ENCODE peak calls at places on chromosomes 6 and 20, in ten cellular contexts. C, B, M, J, Q, Y, H, O, N and R are unnamed samples.

GRCh38 chr6:49676671-49677281 is 36.6 kb downstream of the CRISP2 start:
- DNase-seq in C (no peak), B (no peak), M (no peak), J (no peak), Q (no peak), Y (peak), H (no peak), O (no peak), N (no peak), R (no peak)

GRCh38 chr20:32858189-32858588 is 534 bp upstream of the EFCAB8 start:
- DNase-seq in C (peak), B (no peak), M (no peak), J (no peak), Q (no peak), Y (no peak), H (no peak), O (no peak), N (no peak), R (no peak)

GRCh38 chr6:144334150-144334708 is 49.1 kb downstream of the UTRN start:
- DNase-seq in C (no peak), B (no peak), M (no peak), J (no peak), Q (peak), Y (no peak), H (peak), O (no peak), N (no peak), R (peak)

GRCh38 chr6:15063253-15063853 is 182.5 kb upstream of the JARID2 start:
- DNase-seq in C (no peak), B (no peak), M (no peak), J (no peak), Q (no peak), Y (peak), H (no peak), O (peak), N (no peak), R (no peak)

GRCh38 chr6:158621694-158622544 is 22.6 kb downstream of the DYNLT1 start:
- DNase-seq in C (no peak), B (no peak), M (no peak), J (no peak), Q (no peak), Y (no peak), H (no peak), O (no peak), N (peak), R (peak)

GRCh38 chr6:17341117-17341805 is 52.1 kb upstream of the CAP2 start:
- DNase-seq in C (no peak), B (no peak), M (no peak), J (no peak), Q (no peak), Y (no peak), H (no peak), O (no peak), N (no peak), R (no peak)

GRCh38 chr6:56377295-56377694 is 129.9 kb upstream of the COL21A1 start:
- DNase-seq in C (no peak), B (no peak), M (no peak), J (no peak), Q (no peak), Y (no peak), H (no peak), O (no peak), N (no peak), R (no peak)

GRCh38 chr6:36599791-36600209 is 5.6 kb downstream of the SRSF3 start:
- DNase-seq in C (no peak), B (peak), M (no peak), J (no peak), Q (no peak), Y (peak), H (peak), O (peak), N (no peak), R (no peak)

GRCh38 chr6:10425973-10426780 is 11.3 kb upstream of the TFAP2A start:
- DNase-seq in C (no peak), B (peak), M (no peak), J (peak), Q (no peak), Y (no peak), H (no peak), O (no peak), N (peak), R (no peak)

GRCh38 chr6:53066874-53067273 is 1.7 kb downstream of the FBXO9 start:
- DNase-seq in C (no peak), B (no peak), M (no peak), J (no peak), Q (no peak), Y (no peak), H (no peak), O (no peak), N (no peak), R (no peak)

GRCh38 chr20:46739441-46740213 is 30.2 kb downstream of the SLC2A10 start:
- DNase-seq in C (peak), B (no peak), M (peak), J (no peak), Q (no peak), Y (no peak), H (no peak), O (no peak), N (no peak), R (no peak)

GRCh38 chr20:46897471-46897870 is 2.8 kb downstream of the EYA2 start:
- DNase-seq in C (no peak), B (no peak), M (no peak), J (no peak), Q (no peak), Y (no peak), H (no peak), O (no peak), N (no peak), R (no peak)

GRCh38 chr20:58438970-58439808 is 50.2 kb downstream of the VAPB start:
- DNase-seq in C (no peak), B (no peak), M (no peak), J (no peak), Q (no peak), Y (no peak), H (no peak), O (no peak), N (no peak), R (no peak)

GRCh38 chr6:16334671-16335070 is 96.3 kb downstream of the GMPR start:
- DNase-seq in C (peak), B (no peak), M (peak), J (no peak), Q (no peak), Y (peak), H (no peak), O (peak), N (no peak), R (peak)

GRCh38 chr20:60137657-60138245 is 179.5 kb downstream of the CDH26 start:
- DNase-seq in C (no peak), B (peak), M (no peak), J (no peak), Q (no peak), Y (no peak), H (no peak), O (peak), N (no peak), R (peak)

GRCh38 chr20:51116765-51117686 is 94.1 kb upstream of the KCNG1 start:
- DNase-seq in C (no peak), B (no peak), M (peak), J (no peak), Q (no peak), Y (no peak), H (no peak), O (no peak), N (no peak), R (no peak)

GRCh38 chr20:11267131-11267761 is 593.4 kb upstream of the JAG1 start:
- DNase-seq in C (no peak), B (peak), M (peak), J (no peak), Q (no peak), Y (peak), H (no peak), O (peak), N (peak), R (peak)

GRCh38 chr6:24910331-24910849 is 25.4 kb downstream of the RIPOR2 start:
- DNase-seq in C (peak), B (peak), M (no peak), J (no peak), Q (no peak), Y (peak), H (no peak), O (no peak), N (no peak), R (no peak)
- TF ChIP-seq CTCF in C (no peak), B (peak), M (peak), J (no peak), Q (no peak), Y (no peak), H (peak), O (peak), N (peak), R (no peak)

DNA sequence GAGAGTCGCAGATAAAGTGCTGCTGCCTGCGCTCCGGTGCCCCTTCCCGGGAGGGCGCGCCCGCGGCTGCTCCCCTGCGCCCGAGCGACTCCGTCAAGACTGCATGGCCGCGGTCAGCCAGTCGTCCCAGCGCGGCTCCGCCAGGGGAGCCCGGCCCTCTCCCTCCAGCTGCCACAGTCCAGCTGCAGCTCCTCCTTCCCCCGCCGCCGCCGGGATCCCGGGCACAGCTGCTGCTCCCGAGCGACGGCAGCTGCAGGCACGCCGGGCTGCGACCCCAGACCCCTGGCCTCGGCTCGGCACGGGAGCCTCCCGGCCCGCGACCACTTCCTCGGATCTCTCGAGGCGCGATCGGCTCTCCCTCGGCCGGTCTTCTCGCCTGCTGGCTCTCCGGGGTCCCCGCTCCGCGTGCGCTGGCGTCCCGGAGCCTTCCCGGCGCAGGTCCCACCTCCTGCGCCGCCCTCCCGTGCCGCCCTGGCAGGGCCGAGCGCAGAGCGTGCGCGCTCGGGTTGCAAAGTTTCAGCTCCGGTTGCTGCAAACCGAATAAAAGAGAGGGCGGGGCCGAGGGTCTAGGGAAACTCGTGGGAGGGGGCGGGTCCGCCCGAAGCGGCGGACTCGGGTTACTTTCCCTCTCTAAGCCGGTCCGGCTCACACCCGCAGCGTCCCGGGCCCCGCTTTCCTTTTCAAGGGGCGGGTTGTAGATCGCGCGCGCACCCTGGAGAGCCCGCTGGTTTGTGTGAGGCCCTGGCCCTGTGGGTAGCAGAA is at the start of gene CNKSR3:
- DNase-seq in C (peak), B (peak), M (peak), J (peak), Q (no peak), Y (peak), H (no peak), O (peak), N (peak), R (peak)
- TF ChIP-seq CTCF in C (peak), B (peak), M (peak), J (peak), Q (no peak), Y (no peak), H (no peak), O (peak), N (no peak), R (no peak)

DNA sequence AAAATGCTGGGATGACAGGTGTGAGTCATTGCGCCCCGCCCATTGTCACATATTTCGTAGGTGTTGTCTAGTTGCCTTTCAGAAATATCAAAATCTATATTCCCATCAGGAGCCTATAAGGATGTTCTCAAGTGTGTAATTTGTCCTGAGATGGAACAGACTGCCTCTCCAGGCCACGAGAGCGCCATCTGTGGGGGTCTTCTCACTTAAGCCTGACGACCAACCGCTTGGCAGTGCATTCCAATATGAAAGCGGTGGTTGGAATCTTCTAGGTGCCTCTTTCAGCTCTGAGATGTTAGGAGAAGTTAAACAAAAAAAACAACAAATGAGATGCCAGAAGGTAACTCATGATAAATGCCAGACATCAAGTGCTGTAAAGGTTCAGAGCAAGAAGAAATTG is 488.5 kb downstream of the QKI start:
- DNase-seq in C (no peak), B (no peak), M (no peak), J (no peak), Q (no peak), Y (no peak), H (no peak), O (no peak), N (no peak), R (no peak)
- TF ChIP-seq CTCF in C (no peak), B (no peak), M (no peak), J (no peak), Q (no peak), Y (no peak), H (no peak), O (no peak), N (no peak), R (no peak)

DNA sequence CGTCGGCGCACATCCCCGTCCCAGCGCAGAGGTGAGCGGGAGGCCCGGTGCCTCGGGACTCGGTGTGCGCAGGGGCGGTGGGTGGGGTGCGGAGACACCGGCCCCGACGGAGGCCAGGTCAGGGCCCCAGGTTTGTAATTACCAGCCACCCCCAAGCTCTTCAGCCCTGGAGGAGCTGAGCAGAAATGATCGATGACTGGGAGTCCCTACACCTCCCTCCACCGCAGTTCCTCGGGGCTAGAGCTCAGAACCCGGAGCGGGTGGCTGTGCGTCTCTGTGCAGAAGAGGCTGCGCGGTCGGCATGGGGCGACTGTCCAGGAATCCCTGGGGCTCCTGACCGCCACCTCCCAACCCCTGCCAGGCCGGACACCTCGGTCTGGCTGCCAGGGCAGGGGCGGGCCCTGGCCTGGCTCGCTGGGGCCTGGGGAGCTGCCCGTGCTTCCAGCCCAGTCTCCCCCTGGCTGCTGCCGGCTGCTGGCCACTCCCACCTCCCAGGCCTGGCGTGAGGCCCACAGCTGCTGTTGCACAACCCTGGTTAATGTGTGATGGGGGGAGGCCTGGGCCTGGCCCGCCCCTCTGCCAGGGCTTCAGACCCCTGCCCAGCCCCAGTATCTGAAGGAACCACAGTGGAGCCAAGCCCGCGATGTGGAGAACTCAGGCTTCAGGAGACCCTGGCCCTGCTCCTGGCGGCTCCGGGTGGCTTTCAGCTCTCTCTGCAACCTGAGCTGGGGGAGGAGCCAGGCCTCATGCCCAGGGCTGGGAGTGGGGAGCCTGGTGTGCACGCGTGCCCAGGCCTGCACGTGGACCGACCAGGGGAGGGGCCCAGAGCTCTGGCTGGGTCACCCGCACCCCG is 1.2 kb downstream of the SLC2A4RG start:
- DNase-seq in C (peak), B (peak), M (peak), J (peak), Q (no peak), Y (peak), H (peak), O (peak), N (peak), R (peak)
- TF ChIP-seq CTCF in C (peak), B (no peak), M (peak), J (peak), Q (no peak), Y (no peak), H (no peak), O (peak), N (peak), R (no peak)

DNA sequence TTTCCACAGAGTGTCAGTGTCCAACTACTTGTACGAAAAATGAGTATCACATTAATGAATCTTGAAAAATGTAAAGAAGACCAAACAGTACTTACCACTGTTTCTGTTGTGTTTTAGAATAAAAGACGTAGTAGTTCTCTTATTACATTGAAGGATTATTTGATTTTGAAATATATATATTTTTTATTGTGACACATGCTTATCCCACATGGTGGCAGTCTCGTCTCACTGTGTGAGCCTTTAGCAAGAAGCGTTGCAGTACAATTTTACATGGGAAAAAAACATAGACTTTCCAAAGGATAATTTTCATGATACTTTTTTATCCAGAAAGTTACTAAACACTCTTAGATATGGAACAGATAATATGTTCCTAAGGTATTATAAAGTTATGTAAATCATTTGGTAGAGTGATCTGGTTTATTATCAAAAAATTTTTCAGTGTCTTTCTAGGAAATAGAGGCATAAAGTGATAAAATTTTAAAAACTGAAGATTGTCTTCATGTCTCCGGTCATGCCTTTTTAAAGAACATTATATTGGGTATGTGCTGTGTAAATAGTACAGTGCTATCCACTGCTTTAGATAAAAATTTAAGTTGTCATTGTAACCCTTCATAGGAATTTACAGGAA is 117.5 kb upstream of the SAMD5 start:
- DNase-seq in C (no peak), B (peak), M (no peak), J (no peak), Q (no peak), Y (peak), H (no peak), O (peak), N (no peak), R (no peak)
- TF ChIP-seq CTCF in C (peak), B (peak), M (no peak), J (peak), Q (no peak), Y (peak), H (no peak), O (peak), N (peak), R (no peak)

DNA sequence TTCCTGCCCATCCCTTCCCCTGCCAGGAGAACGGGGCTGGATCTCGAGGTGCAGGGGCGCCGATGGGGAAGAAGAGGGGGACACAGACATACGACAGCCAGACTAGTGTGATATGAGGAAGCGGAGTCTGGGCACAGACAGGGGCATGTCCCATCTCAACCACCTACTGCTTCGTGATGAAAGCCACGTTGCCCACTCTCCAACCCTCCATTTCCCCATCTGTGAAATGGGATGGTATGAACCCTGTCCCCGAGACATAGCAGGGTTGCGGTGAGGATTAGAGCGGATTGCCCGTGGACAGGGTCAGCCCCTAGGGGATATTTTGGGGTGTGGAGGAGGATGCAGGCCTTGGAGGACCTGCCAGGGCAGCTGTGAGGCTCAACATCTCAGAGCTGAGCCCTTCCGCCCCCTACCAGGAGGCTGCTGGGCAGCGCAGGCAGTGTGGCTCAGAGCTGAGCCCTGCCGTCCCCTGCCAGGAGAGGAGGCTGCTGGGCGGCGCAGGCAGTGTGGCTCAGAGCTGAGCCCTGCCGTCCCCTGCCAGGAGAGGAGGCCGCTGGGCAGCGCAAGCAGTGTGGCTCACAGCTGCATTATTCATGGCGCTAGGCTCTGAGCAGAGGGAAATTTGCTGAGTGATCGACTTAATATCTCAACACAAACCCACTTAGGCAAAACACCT is 71.7 kb downstream of the GRM4 start:
- DNase-seq in C (no peak), B (peak), M (no peak), J (no peak), Q (no peak), Y (no peak), H (no peak), O (no peak), N (no peak), R (no peak)
- TF ChIP-seq CTCF in C (no peak), B (peak), M (no peak), J (peak), Q (no peak), Y (no peak), H (no peak), O (peak), N (no peak), R (no peak)

GRCh38 chr6:163554032-163554431 is 139.5 kb downstream of the QKI start:
- DNase-seq in C (no peak), B (no peak), M (no peak), J (no peak), Q (no peak), Y (no peak), H (no peak), O (no peak), N (no peak), R (no peak)

GRCh38 chr6:163554663-163555062 is 140.1 kb downstream of the QKI start:
- DNase-seq in C (no peak), B (peak), M (no peak), J (no peak), Q (no peak), Y (peak), H (peak), O (peak), N (no peak), R (peak)
- TF ChIP-seq CTCF in C (peak), B (peak), M (peak), J (peak), Q (peak), Y (peak), H (peak), O (peak), N (peak), R (peak)